ENCODE peak calls at places on chromosome 20, in nine cellular contexts. Y is uterus, J is fibroblast of lung, Z is PC-9, F is GM23338, T is PC-3, S is psoas muscle, B is neuronal stem cell, Q is stomach. G is an unnamed sample. For H3K4me1 and H3K27me3, the result is how much of the 10 kb centered on the place peaks cover.

GRCh38 chr20:7723284-7723683 is 217.0 kb downstream of the HAO1 start:
- DNase-seq in Y (no peak), J (peak), Z (no peak), F (no peak), T (peak), S (no peak), B (no peak), Q (no peak), G (no peak)

GRCh38 chr20:3242167-3242692 is 3.2 kb upstream of the SLC4A11 start:
- DNase-seq in Y (no peak), J (no peak), Z (peak), F (no peak), T (no peak), S (no peak), B (no peak), Q (no peak), G (no peak)

GRCh38 chr20:41110930-41111577 is 26.3 kb upstream of the PLCG1 start:
- DNase-seq in Y (no peak), J (no peak), Z (peak), F (no peak), T (peak), S (no peak), B (no peak), Q (no peak), G (no peak)

GRCh38 chr20:13348301-13349239 is 127.5 kb downstream of the ISM1 start:
- DNase-seq in Y (no peak), J (peak), Z (no peak), F (no peak), T (no peak), S (no peak), B (no peak), Q (no peak), G (no peak)

GRCh38 chr20:16575390-16576140 is 2.3 kb upstream of the KIF16B start:
- DNase-seq in Y (no peak), J (no peak), Z (no peak), F (peak), T (no peak), S (no peak), B (no peak), Q (no peak), G (no peak)

GRCh38 chr20:51902933-51903332 is 100.6 kb upstream of the SALL4 start:
- DNase-seq in Y (no peak), J (no peak), Z (no peak), F (no peak), T (no peak), S (no peak), B (no peak), Q (no peak), G (no peak)

GRCh38 chr20:3101737-3102574 is 17.4 kb upstream of the AVP start:
- DNase-seq in Y (no peak), J (no peak), Z (no peak), F (no peak), T (no peak), S (no peak), B (no peak), Q (no peak), G (peak)

GRCh38 chr20:61127311-61128044 is 124.6 kb upstream of the CDH4 start:
- DNase-seq in Y (no peak), J (peak), Z (no peak), F (no peak), T (peak), S (no peak), B (no peak), Q (no peak), G (no peak)

GRCh38 chr20:40331699-40332098 is 357.3 kb downstream of the MAFB start:
- DNase-seq in Y (peak), J (no peak), Z (no peak), F (no peak), T (no peak), S (no peak), B (no peak), Q (no peak), G (no peak)

GRCh38 chr20:25059487-25059820 is 1.5 kb upstream of the ACSS1 start:
- DNase-seq in Y (no peak), J (no peak), Z (no peak), F (no peak), T (no peak), S (no peak), B (no peak), Q (peak), G (no peak)
- H3K4me1 ChIP-seq in Y (under half), J (under half), Z (under half), F (under half), T (under half), S (under half), B (under half), Q (under half), G (under half)

DNA sequence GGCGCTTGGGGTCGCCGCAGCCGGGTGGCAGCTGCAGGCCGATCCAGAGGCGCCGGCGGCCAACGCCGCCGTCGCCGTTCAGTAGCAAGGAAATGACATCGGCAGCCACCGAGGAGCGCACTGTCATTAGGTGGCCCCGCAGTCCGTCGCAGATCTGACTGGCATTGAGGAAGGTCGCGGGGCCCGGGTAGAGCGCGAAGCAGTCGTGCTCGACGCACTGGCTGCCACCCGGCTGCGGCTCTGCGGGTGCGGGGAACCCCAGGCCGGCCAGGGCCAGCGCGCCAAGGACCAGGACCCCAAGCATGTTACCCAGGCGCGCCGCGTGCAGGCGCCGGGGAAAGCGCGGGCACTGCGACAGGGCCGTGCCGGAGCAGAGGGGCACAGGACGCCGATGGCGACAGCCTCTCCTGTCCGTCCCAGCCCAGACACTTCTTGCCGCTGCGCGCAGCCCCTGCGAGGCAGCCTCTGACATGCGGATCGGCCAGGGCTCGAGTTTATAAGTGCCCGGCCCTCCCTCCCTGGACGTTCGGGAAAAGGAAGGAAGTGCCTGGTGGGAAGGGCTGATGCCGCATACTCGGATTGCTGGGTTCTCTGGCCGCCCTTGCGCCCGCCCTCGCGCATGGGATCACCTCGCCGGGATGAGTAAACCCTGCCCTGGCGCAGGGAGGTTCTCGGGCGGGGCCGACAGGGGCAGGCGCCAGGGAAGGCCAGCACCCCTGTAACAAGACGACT is at the start of gene THBD:
- DNase-seq in Y (peak), J (peak), Z (peak), F (peak), T (peak), S (peak), B (peak), Q (peak), G (no peak)
- H3K27me3 ChIP-seq in Y (under half), J (under half), Z (under half), F (half or more), T (under half), S (under half), B (half or more), Q (under half), G (under half)

GRCh38 chr20:37362231-37362792 is 16.4 kb downstream of the SRC start:
- DNase-seq in Y (no peak), J (no peak), Z (no peak), F (no peak), T (no peak), S (no peak), B (no peak), Q (no peak), G (no peak)

GRCh38 chr20:37359331-37359730 is 13.4 kb downstream of the SRC start:
- DNase-seq in Y (no peak), J (no peak), Z (no peak), F (no peak), T (no peak), S (no peak), B (no peak), Q (no peak), G (no peak)

GRCh38 chr20:37361336-37361735 is 15.4 kb downstream of the SRC start:
- DNase-seq in Y (no peak), J (no peak), Z (no peak), F (no peak), T (no peak), S (no peak), B (no peak), Q (no peak), G (no peak)

GRCh38 chr20:37359836-37360235 is 13.9 kb downstream of the SRC start:
- DNase-seq in Y (no peak), J (no peak), Z (no peak), F (no peak), T (no peak), S (no peak), B (no peak), Q (no peak), G (no peak)

GRCh38 chr20:37360515-37361115 is 14.7 kb downstream of the SRC start:
- DNase-seq in Y (no peak), J (no peak), Z (no peak), F (no peak), T (no peak), S (no peak), B (no peak), Q (no peak), G (no peak)
- H3K4me1 ChIP-seq in Y (under half), J (under half), Z (under half), F (under half), T (under half), S (under half), B (under half), Q (under half), G (under half)

GRCh38 chr20:31606928-31607639 is 2.0 kb downstream of the ID1 start:
- DNase-seq in Y (no peak), J (peak), Z (peak), F (peak), T (peak), S (no peak), B (no peak), Q (peak), G (no peak)
- H3K27me3 ChIP-seq in Y (under half), J (under half), Z (under half), F (under half), T (under half), S (under half), B (under half), Q (under half), G (under half)

GRCh38 chr20:36848677-36849076 is 27.3 kb upstream of the TLDC2 start:
- DNase-seq in Y (no peak), J (no peak), Z (no peak), F (no peak), T (no peak), S (no peak), B (no peak), Q (no peak), G (no peak)

GRCh38 chr20:36848078-36848660 is 27.8 kb upstream of the TLDC2 start:
- DNase-seq in Y (peak), J (peak), Z (no peak), F (no peak), T (no peak), S (peak), B (no peak), Q (no peak), G (no peak)

GRCh38 chr20:36850759-36851158 is 25.2 kb upstream of the TLDC2 start:
- DNase-seq in Y (no peak), J (no peak), Z (no peak), F (no peak), T (no peak), S (no peak), B (no peak), Q (no peak), G (no peak)

GRCh38 chr20:36847710-36848040 is 28.3 kb upstream of the TLDC2 start:
- DNase-seq in Y (no peak), J (no peak), Z (no peak), F (no peak), T (no peak), S (no peak), B (no peak), Q (no peak), G (no peak)

GRCh38 chr20:36849333-36850065 is 26.4 kb upstream of the TLDC2 start:
- DNase-seq in Y (no peak), J (no peak), Z (no peak), F (no peak), T (no peak), S (no peak), B (no peak), Q (no peak), G (no peak)
- H3K4me1 ChIP-seq in Y (under half), J (half or more), Z (under half), F (under half), T (under half), S (under half), B (under half), Q (under half), G (under half)

GRCh38 chr20:19440660-19441527 is 228.5 kb downstream of the SLC24A3 start:
- DNase-seq in Y (no peak), J (no peak), Z (no peak), F (no peak), T (no peak), S (no peak), B (no peak), Q (no peak), G (no peak)

GRCh38 chr20:19435820-19436219 is 223.4 kb downstream of the SLC24A3 start:
- DNase-seq in Y (no peak), J (no peak), Z (no peak), F (no peak), T (no peak), S (no peak), B (no peak), Q (no peak), G (no peak)

GRCh38 chr20:19433371-19434316 is 221.2 kb downstream of the SLC24A3 start:
- DNase-seq in Y (no peak), J (peak), Z (no peak), F (no peak), T (no peak), S (no peak), B (no peak), Q (no peak), G (no peak)

DNA sequence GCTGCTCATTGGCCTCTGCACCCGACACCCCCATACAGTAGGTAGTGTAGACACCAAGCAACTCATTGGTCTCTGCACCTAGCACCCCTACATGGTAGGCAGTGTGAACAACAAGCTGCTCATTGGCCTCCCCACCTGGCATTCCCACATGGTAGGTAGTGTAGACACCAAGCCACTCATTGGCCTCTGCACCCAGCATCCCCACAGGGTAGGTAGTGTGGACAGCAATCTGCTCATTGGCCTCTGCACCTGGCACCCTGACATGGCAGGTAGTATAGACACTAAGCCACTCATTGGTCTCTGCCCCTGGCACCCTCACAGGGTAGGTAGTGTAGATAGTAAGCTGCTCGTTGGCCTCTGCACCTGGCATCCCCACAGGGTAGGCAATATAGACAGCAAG is 226.0 kb downstream of the SLC24A3 start:
- DNase-seq in Y (no peak), J (no peak), Z (no peak), F (no peak), T (no peak), S (no peak), B (no peak), Q (no peak), G (no peak)
- H3K27me3 ChIP-seq in Y (under half), J (under half), Z (under half), F (under half), T (half or more), S (under half), B (under half), Q (under half), G (under half)

GRCh38 chr20:47336013-47336754 is 20.3 kb downstream of the ZMYND8 start:
- DNase-seq in Y (peak), J (peak), Z (peak), F (no peak), T (no peak), S (peak), B (no peak), Q (no peak), G (no peak)

GRCh38 chr20:47338131-47338628 is 18.3 kb downstream of the ZMYND8 start:
- DNase-seq in Y (no peak), J (no peak), Z (no peak), F (no peak), T (no peak), S (peak), B (no peak), Q (no peak), G (no peak)

GRCh38 chr20:47334022-47334551 is 22.4 kb downstream of the ZMYND8 start:
- DNase-seq in Y (peak), J (peak), Z (peak), F (no peak), T (peak), S (peak), B (no peak), Q (no peak), G (no peak)

GRCh38 chr20:47337413-47337812 is 19.1 kb downstream of the ZMYND8 start:
- DNase-seq in Y (no peak), J (no peak), Z (no peak), F (no peak), T (no peak), S (peak), B (no peak), Q (no peak), G (no peak)

DNA sequence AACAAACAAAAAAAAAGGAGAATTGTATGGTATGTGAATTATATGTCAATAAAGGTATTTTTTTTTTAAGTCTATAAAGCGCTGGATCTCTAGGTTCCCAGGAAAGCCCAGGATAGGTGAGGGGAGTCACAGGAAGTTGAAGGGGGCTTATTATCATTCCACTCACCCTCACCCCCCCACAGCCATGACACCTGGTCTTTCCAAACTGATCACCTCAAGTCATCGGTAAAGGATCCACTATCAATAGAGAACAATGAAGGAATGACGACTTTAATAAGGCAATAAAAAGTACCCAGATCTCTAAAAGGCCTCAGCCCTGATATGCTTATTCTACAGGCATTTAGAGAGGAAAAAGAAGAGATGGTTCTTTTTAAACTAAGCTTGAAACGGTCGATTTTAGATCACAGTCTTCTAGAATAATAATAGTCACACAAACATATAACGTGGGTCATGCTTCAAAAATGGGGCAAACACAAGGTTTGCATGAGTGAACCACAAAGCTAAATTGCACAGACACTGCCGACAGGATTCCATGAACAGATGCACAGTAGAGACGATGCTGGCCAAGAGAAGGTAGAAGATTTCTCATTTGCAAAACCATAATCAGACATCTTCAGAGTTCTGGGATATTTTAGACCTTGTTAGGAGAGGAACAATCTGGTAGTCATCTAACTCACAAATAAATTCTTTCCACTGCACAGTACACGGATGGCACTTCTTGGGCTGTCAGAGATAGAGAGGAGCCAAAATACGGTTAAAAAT is 21.1 kb downstream of the ZMYND8 start:
- DNase-seq in Y (no peak), J (peak), Z (no peak), F (no peak), T (no peak), S (no peak), B (no peak), Q (no peak), G (no peak)
- H3K4me1 ChIP-seq in Y (under half), J (under half), Z (half or more), F (half or more), T (under half), S (under half), B (under half), Q (half or more), G (under half)

DNA sequence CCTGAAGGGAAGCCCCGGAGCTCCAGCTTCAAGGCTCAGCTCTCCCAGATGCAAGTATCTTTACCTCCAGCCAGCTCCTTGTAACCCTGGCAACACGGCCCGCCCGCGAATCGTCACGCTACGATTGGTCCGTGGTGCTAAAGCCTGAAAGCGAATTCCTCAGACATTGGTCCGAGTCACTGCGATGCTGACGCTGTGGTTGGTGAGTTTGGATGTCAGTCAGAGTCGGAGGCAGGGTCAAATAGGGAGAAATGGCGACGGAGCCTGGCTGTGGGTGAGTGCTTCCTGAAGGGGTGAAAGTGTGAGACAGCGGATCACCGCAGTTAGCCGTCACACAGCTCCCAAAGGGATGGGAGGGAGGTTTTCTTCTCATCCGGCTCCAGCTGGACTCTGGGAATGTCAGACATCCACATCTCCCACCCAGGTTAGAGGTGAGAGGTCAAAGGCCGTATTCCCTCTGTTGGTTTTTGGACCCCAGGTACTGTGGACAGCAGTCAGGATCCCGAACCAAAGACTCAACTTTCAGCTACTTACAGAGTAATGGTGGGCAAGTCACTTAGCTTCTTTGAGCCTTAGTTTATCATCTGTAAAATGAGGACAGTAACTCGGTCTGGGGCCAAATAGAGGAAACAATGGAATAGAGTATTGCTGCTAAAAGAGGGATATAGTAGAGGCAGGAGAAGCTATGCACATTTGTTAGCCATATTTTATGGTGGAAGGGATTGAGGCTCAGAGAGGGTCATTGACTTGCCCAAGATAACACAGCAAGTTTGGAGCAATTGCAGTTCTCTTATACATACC is at the start of gene ZSWIM1:
- DNase-seq in Y (peak), J (peak), Z (peak), F (peak), T (peak), S (peak), B (peak), Q (peak), G (peak)
- H3K27me3 ChIP-seq in Y (under half), J (under half), Z (under half), F (under half), T (under half), S (under half), B (under half), Q (under half), G (under half)

DNA sequence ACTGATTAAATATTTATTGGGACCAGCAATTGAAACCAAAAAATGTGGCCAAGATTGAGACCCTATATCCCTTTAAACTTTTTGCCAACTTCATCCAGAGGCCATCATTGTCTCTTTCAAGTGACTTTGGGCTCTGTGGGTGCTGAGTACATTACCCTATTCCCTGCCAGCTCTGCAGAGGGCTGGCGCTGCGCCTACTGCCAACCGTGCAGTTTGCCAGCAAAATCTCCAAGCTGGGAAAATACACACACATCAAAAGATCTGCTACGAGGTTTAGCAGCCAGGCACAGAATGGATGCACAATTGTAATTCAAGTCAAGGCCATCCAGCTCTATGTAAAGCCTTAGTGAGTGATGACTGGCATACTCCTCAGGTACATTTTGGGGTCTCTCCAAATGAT is 125.0 kb downstream of the CBLN4 start:
- DNase-seq in Y (no peak), J (no peak), Z (no peak), F (no peak), T (no peak), S (no peak), B (no peak), Q (no peak), G (no peak)
- H3K4me1 ChIP-seq in Y (under half), J (under half), Z (under half), F (under half), T (under half), S (under half), B (under half), Q (under half), G (under half)